ENCODE peak calls at places on chromosomes 3 and 15, in four cellular contexts. U, T, H and R are unnamed samples.

GRCh38 chr3:4533489-4534443 is 40.6 kb downstream of the ITPR1 start:
- DNase-seq in U (peak; percentile 1), T (peak; percentile 10), H (no peak), R (no peak)

GRCh38 chr3:39147711-39148115 is 5.7 kb downstream of the CSRNP1 start:
- DNase-seq in U (peak; percentile 30), T (peak; percentile 48), H (peak; percentile 49), R (no peak)

GRCh38 chr3:46703013-46703520 is 1.9 kb downstream of the TMIE start:
- DNase-seq in U (no peak), T (no peak), H (no peak), R (no peak)

GRCh38 chr3:49554639-49555265 is 475 bp downstream of the BSN start:
- DNase-seq in U (no peak), T (no peak), H (no peak), R (no peak)

GRCh38 chr15:72865486-72865885 is 81.9 kb upstream of the ADPGK start:
- DNase-seq in U (no peak), T (no peak), H (no peak), R (no peak)

GRCh38 chr3:122743581-122744120 is 50.0 kb downstream of the HSPBAP1 start:
- DNase-seq in U (no peak), T (no peak), H (no peak), R (no peak)

GRCh38 chr3:129278970-129279906 is 568 bp downstream of the HMCES start:
- DNase-seq in U (peak; percentile 75), T (peak; percentile 81), H (peak; percentile 80), R (no peak)

GRCh38 chr15:60137711-60138396 is 133.7 kb downstream of the FOXB1 start:
- DNase-seq in U (peak; percentile 71), T (peak; percentile 82), H (peak; percentile 71), R (peak; percentile 28)

GRCh38 chr3:229262-229661 is 32.7 kb downstream of the CHL1 start:
- DNase-seq in U (no peak), T (no peak), H (no peak), R (no peak)

GRCh38 chr3:7204848-7205156 is 343.9 kb downstream of the GRM7 start:
- DNase-seq in U (no peak), T (no peak), H (no peak), R (no peak)

GRCh38 chr15:59644757-59645156 is 12.6 kb downstream of the GTF2A2 start:
- DNase-seq in U (peak; percentile 16), T (peak; percentile 42), H (peak; percentile 36), R (no peak)

GRCh38 chr15:84731774-84732173 is 15.8 kb upstream of the SEC11A start:
- DNase-seq in U (peak; percentile 96), T (peak; percentile 96), H (peak; percentile 75), R (no peak)

GRCh38 chr3:120498947-120499346 is 48.2 kb upstream of the FSTL1 start:
- DNase-seq in U (peak; percentile 99), T (peak; percentile 99), H (peak; percentile 96), R (no peak)

GRCh38 chr3:185079620-185080019 is 73.2 kb downstream of the C3orf70 start:
- DNase-seq in U (no peak), T (no peak), H (no peak), R (no peak)

GRCh38 chr3:9687514-9687913 is 16.1 kb upstream of the CPNE9 start:
- DNase-seq in U (no peak), T (no peak), H (no peak), R (no peak)

GRCh38 chr3:156317457-156317856 is 197.1 kb downstream of the KCNAB1 start:
- DNase-seq in U (peak; percentile 75), T (peak; percentile 80), H (peak; percentile 68), R (peak; percentile 44)

GRCh38 chr3:135896613-135897012 is 68.9 kb upstream of the PPP2R3A start:
- DNase-seq in U (peak; percentile 32), T (peak; percentile 55), H (peak; percentile 62), R (peak; percentile 42)

GRCh38 chr3:169871129-169871886 is 1.6 kb upstream of the LRRC31 start:
- DNase-seq in U (no peak), T (no peak), H (no peak), R (no peak)

GRCh38 chr3:131107637-131108433 is 81.2 kb downstream of the NEK11 start:
- DNase-seq in U (peak; percentile 52), T (peak; percentile 63), H (peak; percentile 66), R (no peak)

GRCh38 chr3:48411041-48411588 is 18.8 kb downstream of the PLXNB1 start:
- DNase-seq in U (no peak), T (no peak), H (no peak), R (no peak)

GRCh38 chr15:76330281-76330680 is 6.3 kb upstream of the ISL2 start:
- DNase-seq in U (no peak), T (peak; percentile 35), H (peak; percentile 75), R (no peak)

GRCh38 chr3:177123820-177124219 is 73.5 kb downstream of the TBL1XR1 start:
- DNase-seq in U (no peak), T (no peak), H (no peak), R (no peak)

GRCh38 chr3:14231998-14232501 is 53.4 kb downstream of the LSM3 start:
- DNase-seq in U (no peak), T (peak; percentile 27), H (peak; percentile 56), R (no peak)

GRCh38 chr3:52839268-52839575 is 4.4 kb upstream of the MUSTN1 start:
- DNase-seq in U (no peak), T (no peak), H (no peak), R (no peak)

GRCh38 chr3:170471149-170471548 is 52.5 kb downstream of the CLDN11 start:
- DNase-seq in U (no peak), T (peak; percentile 34), H (peak; percentile 9), R (no peak)

GRCh38 chr3:55477306-55478010 is 9.6 kb downstream of the WNT5A start:
- DNase-seq in U (peak; percentile 47), T (peak; percentile 60), H (no peak), R (no peak)

GRCh38 chr3:134351421-134351820 is 22.8 kb downstream of the AMOTL2 start:
- DNase-seq in U (no peak), T (no peak), H (peak; percentile 31), R (no peak)

GRCh38 chr15:68056097-68056865 is 2.2 kb downstream of the PIAS1 start:
- DNase-seq in U (peak; percentile 42), T (peak; percentile 52), H (peak; percentile 9), R (no peak)
- H4K20me1 ChIP-seq in U (peaks cover 64% of the 10 kb centered on the region), T (peaks cover 5% of the 10 kb centered on the region), H (peaks cover 36% of the 10 kb centered on the region), R (peaks cover 4% of the 10 kb centered on the region)

GRCh38 chr3:64489361-64490044 is 198.3 kb downstream of the ADAMTS9 start:
- DNase-seq in U (peak; percentile 3), T (peak; percentile 22), H (no peak), R (no peak)

GRCh38 chr3:64493149-64493548 is 194.7 kb downstream of the ADAMTS9 start:
- DNase-seq in U (no peak), T (no peak), H (no peak), R (no peak)

GRCh38 chr3:64491843-64492242 is 196.0 kb downstream of the ADAMTS9 start:
- DNase-seq in U (no peak), T (no peak), H (no peak), R (no peak)

GRCh38 chr3:64488938-64489337 is 198.9 kb downstream of the ADAMTS9 start:
- DNase-seq in U (no peak), T (no peak), H (no peak), R (no peak)

DNA sequence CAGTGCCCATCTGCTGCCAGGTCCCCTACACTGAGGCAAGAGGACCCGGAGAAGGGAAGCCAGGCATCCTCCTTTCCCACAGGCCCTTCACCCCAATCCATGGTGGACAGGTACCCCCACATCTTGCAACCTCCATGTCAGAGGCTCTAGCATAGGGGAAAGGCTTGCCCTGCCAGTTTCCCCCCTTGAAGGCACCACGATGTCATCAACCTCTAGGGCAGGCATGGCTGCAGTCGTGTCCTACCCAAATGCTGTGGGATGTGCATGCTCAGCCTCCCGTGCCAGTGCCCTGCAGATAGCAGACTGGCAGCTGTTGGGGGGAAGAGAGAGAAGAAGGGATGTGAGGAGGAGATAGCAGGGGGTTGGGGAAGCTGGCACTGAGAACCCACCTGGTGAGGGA is 197.6 kb downstream of the ADAMTS9 start:
- DNase-seq in U (no peak), T (no peak), H (no peak), R (no peak)
- H3K4me2 ChIP-seq in U (no peak overlapping the region), T (no peak overlapping the region), H (no peak overlapping the region), R (no peak overlapping the region)

DNA sequence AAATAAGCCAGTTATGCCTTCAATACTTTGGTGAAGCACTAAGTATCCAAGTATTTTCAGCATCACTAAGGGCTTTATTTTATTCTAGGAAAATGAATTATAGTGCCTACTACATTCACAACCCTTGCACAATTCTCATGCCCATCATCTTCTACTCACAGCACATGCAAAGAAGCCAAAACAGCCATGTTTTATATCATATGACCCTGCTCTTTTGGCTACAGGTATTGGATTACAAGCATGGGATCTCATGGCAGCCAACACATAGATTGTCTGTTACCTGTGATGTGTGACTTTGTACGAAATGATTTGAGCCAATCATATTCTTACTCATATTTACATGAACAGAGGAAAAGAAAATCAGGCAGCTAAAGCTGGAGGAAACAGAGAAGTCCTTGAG is 38.6 kb downstream of the STT3B start:
- DNase-seq in U (no peak), T (no peak), H (no peak), R (no peak)
- H4K20me1 ChIP-seq in U (peaks cover 84% of the 10 kb centered on the region), T (peaks cover 5% of the 10 kb centered on the region), H (peaks cover 21% of the 10 kb centered on the region), R (peaks cover 12% of the 10 kb centered on the region)

GRCh38 chr3:167886690-167887089 is 151.2 kb downstream of the SERPINI1 start:
- DNase-seq in U (no peak), T (no peak), H (peak; percentile 3), R (no peak)
- H3K4me2 ChIP-seq in U (no peak overlapping the region), T (no peak overlapping the region), H (no peak overlapping the region), R (no peak overlapping the region)

DNA sequence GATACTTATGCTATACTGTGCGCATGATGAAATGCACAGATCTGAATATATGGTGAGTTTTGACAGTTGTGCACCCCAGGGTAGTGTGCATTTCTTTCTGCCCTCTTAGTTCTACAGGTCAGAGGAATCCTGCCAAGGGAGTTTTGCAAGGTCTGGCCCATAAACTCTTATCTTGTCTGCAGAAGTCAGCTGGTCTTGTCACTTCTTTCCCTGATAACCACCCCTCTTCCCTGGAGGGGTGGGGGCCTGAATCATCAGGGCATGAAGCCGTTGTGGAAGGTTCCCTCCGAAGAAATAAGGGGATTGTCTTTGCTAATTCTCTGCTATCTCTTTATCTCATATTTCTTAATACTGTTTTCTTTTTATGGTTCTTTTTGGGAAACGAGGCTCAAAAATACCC is 30.4 kb downstream of the TRIM71 start:
- DNase-seq in U (no peak), T (no peak), H (no peak), R (no peak)
- H4K20me1 ChIP-seq in U (no peaks in the 10 kb centered on the region), T (no peaks in the 10 kb centered on the region), H (no peaks in the 10 kb centered on the region), R (no peaks in the 10 kb centered on the region)

GRCh38 chr3:126571078-126571477 is 12.3 kb upstream of the C3orf22 start:
- DNase-seq in U (no peak), T (no peak), H (no peak), R (no peak)

GRCh38 chr3:126570103-126570541 is 11.4 kb upstream of the C3orf22 start:
- DNase-seq in U (no peak), T (no peak), H (peak; percentile 7), R (no peak)

GRCh38 chr3:126569390-126569975 is 10.8 kb upstream of the C3orf22 start:
- DNase-seq in U (no peak), T (no peak), H (no peak), R (no peak)

GRCh38 chr3:126567696-126568438 is 9.1 kb upstream of the C3orf22 start:
- DNase-seq in U (no peak), T (no peak), H (no peak), R (no peak)

GRCh38 chr3:126568776-126569342 is 10.1 kb upstream of the C3orf22 start:
- DNase-seq in U (no peak), T (no peak), H (no peak), R (no peak)
- H3K4me2 ChIP-seq in U (no peak overlapping the region), T (no peak overlapping the region), H (no peak overlapping the region), R (no peak overlapping the region)

GRCh38 chr15:67138946-67139855 is 73.8 kb downstream of the SMAD3 start:
- DNase-seq in U (no peak), T (no peak), H (peak; percentile 49), R (no peak)
- H4K20me1 ChIP-seq in U (peaks cover 6% of the 10 kb centered on the region), T (no peaks in the 10 kb centered on the region), H (no peaks in the 10 kb centered on the region), R (no peaks in the 10 kb centered on the region)